ENCODE peak calls at places on chromosomes 11 and 22, in nine cellular contexts. H is endothelial cell; D is mammary epithelial cell; L is activated effector memory CD4-positive, alpha-beta T cell treated with anti-CD3 and anti-CD28 coated beads, Interleukin-2, amount 50 U/mL, for 16 hours; B is GM13977; Y is fibroblast of lung; S is mesenteric fat pad; A is RWPE1; O is sigmoid colon. F is an unnamed sample.

GRCh38 chr11:70387564-70387963 is 10.8 kb upstream of the CTTN start:
- DNase-seq in S (no peak), A (no peak), D (no peak), O (peak; percentile 24), H (no peak), L (no peak), Y (no peak), B (no peak), F (no peak)

GRCh38 chr22:46381142-46381541 is 45.6 kb downstream of the TRMU start:
- DNase-seq in S (no peak), H (no peak), L (no peak), D (peak; percentile 15), B (no peak), Y (no peak), O (no peak), A (no peak), F (no peak)

GRCh38 chr11:20289732-20290131 is 73.8 kb upstream of the HTATIP2 start:
- DNase-seq in S (no peak), O (no peak), H (no peak), A (no peak), L (no peak), B (no peak), D (no peak), Y (no peak), F (no peak)

GRCh38 chr11:65438257-65439151 is 15.9 kb downstream of the NEAT1 start:
- DNase-seq in L (no peak), O (peak; percentile 29), B (no peak), H (no peak), D (no peak), S (no peak), A (no peak), Y (peak; percentile 48), F (no peak)

GRCh38 chr11:22878604-22879003 is 18.3 kb upstream of the CCDC179 start:
- DNase-seq in O (no peak), B (no peak), D (no peak), L (no peak), H (no peak), Y (no peak), A (no peak), S (no peak), F (no peak)

GRCh38 chr11:15843309-15843857 is 513.0 kb downstream of the SOX6 start:
- DNase-seq in O (no peak), B (no peak), L (no peak), A (no peak), H (peak; percentile 30), D (peak; percentile 38), S (no peak), Y (peak; percentile 17), F (peak; percentile 55)

GRCh38 chr11:30729187-30729713 is 143.1 kb upstream of the MPPED2 start:
- DNase-seq in A (no peak), B (no peak), Y (no peak), L (no peak), S (no peak), O (no peak), D (no peak), H (no peak), F (no peak)

GRCh38 chr22:31846161-31847115 is 92.6 kb downstream of the DEPDC5 start:
- DNase-seq in H (no peak), B (peak; percentile 35), L (no peak), O (no peak), A (no peak), S (no peak), Y (peak; percentile 84), D (no peak), F (no peak)

GRCh38 chr11:20303451-20303965 is 60.0 kb upstream of the HTATIP2 start:
- DNase-seq in L (no peak), A (no peak), H (no peak), D (no peak), S (no peak), O (no peak), Y (no peak), B (no peak), F (no peak)

GRCh38 chr22:39349506-39349966 is 255 bp upstream of the SYNGR1 start:
- DNase-seq in S (no peak), A (no peak), L (no peak), B (peak; percentile 79), O (no peak), H (peak; percentile 26), D (no peak), Y (no peak), F (peak; percentile 78)

GRCh38 chr11:27392715-27393114 is 29.7 kb upstream of the CCDC34 start:
- DNase-seq in S (no peak), H (no peak), L (no peak), B (no peak), A (no peak), Y (peak; percentile 81), O (no peak), D (peak; percentile 56), F (no peak)

GRCh38 chr11:120057595-120058581 is 80.0 kb downstream of the TRIM29 start:
- DNase-seq in L (no peak), D (peak; percentile 60), S (peak; percentile 65), A (peak; percentile 47), Y (no peak), B (peak; percentile 3), H (no peak), O (no peak), F (peak; percentile 60)

GRCh38 chr22:47608421-47608820 is 846.0 kb downstream of the TBC1D22A start:
- DNase-seq in L (no peak), B (no peak), D (no peak), A (no peak), S (no peak), Y (no peak), H (no peak), O (peak; percentile 15), F (no peak)

GRCh38 chr22:19942071-19942885 is 660 bp upstream of the TXNRD2 start:
- DNase-seq in D (no peak), O (peak; percentile 73), L (no peak), B (peak; percentile 72), Y (peak; percentile 75), A (no peak), H (no peak), S (no peak), F (no peak)

GRCh38 chr11:109085708-109086373 is 336.1 kb upstream of the C11orf87 start:
- DNase-seq in O (no peak), S (no peak), A (no peak), Y (peak; percentile 23), B (no peak), L (no peak), H (no peak), D (no peak), F (no peak)

GRCh38 chr11:73393479-73394415 is 17.5 kb downstream of the RELT start:
- DNase-seq in L (peak; percentile 86), H (peak; percentile 81), A (peak; percentile 67), B (peak; percentile 89), Y (peak; percentile 82), D (peak; percentile 53), S (no peak), O (peak; percentile 83), F (peak; percentile 80)

GRCh38 chr22:47474464-47474863 is 712.0 kb downstream of the TBC1D22A start:
- DNase-seq in S (no peak), H (no peak), D (no peak), A (no peak), O (no peak), Y (peak; percentile 59), L (no peak), B (no peak), F (no peak)

GRCh38 chr22:39526736-39527171 is 5.8 kb downstream of the RPS19BP1 start:
- DNase-seq in O (no peak), A (no peak), L (peak; percentile 75), S (no peak), B (no peak), H (no peak), D (no peak), Y (no peak), F (no peak)

GRCh38 chr11:134339756-134340155 is 8.0 kb downstream of the GLB1L2 start:
- DNase-seq in H (no peak), S (no peak), Y (no peak), L (no peak), D (no peak), B (no peak), A (peak; percentile 80), O (no peak), F (peak; percentile 23)

GRCh38 chr11:61297341-61297740 is 2.2 kb upstream of the VWCE start:
- DNase-seq in L (no peak), B (no peak), Y (no peak), D (no peak), H (no peak), S (no peak), A (peak; percentile 41), O (no peak), F (no peak)

GRCh38 chr11:69899957-69900821 is 81.0 kb upstream of the FGF3 start:
- DNase-seq in A (no peak), H (no peak), B (no peak), L (no peak), S (no peak), O (no peak), D (no peak), Y (no peak), F (no peak)

GRCh38 chr22:26406118-26406517 is 22.9 kb upstream of the ASPHD2 start:
- DNase-seq in Y (peak; percentile 4), H (no peak), D (no peak), S (no peak), O (no peak), L (no peak), A (no peak), B (no peak), F (no peak)

GRCh38 chr22:37746366-37747089 is 49.7 kb downstream of the TRIOBP start:
- DNase-seq in S (no peak), D (peak; percentile 16), H (peak; percentile 62), O (no peak), L (no peak), B (no peak), Y (no peak), A (no peak), F (no peak)

GRCh38 chr11:26777276-26777939 is 55.5 kb upstream of the SLC5A12 start:
- DNase-seq in S (no peak), Y (peak; percentile 66), B (no peak), H (no peak), D (no peak), A (no peak), L (no peak), O (no peak), F (no peak)

GRCh38 chr22:37112084-37112728 is 2.7 kb upstream of the TMPRSS6 start:
- DNase-seq in L (no peak), D (no peak), H (no peak), O (no peak), B (no peak), A (no peak), S (no peak), Y (no peak), F (no peak)

GRCh38 chr11:87300640-87301381 is 263.1 kb downstream of the TMEM135 start:
- DNase-seq in A (no peak), B (no peak), L (no peak), Y (peak; percentile 17), S (no peak), D (no peak), H (no peak), O (no peak), F (no peak)

GRCh38 chr22:49968831-49969661 is 8.5 kb downstream of the PIM3 start:
- DNase-seq in H (peak; percentile 10), D (no peak), B (no peak), O (peak; percentile 71), S (peak; percentile 89), A (no peak), L (peak; percentile 67), Y (no peak), F (peak; percentile 49)

GRCh38 chr11:90453525-90453924 is 230.7 kb upstream of the CHORDC1 start:
- DNase-seq in B (no peak), L (no peak), O (no peak), D (no peak), H (no peak), S (no peak), Y (no peak), A (no peak), F (no peak)

GRCh38 chr11:2074266-2074825 is 64.8 kb downstream of the IGF2 start:
- DNase-seq in A (no peak), D (no peak), Y (no peak), S (no peak), L (no peak), O (no peak), B (no peak), H (no peak), F (peak; percentile 54)

GRCh38 chr11:44952082-44952481 is 1.4 kb upstream of the TP53I11 start:
- DNase-seq in O (no peak), B (no peak), Y (no peak), A (no peak), D (no peak), S (no peak), L (no peak), H (no peak), F (no peak)